ENCODE peak calls at places on chromosomes 4 and X, in four cellular contexts. One of them, this sample, is unnamed.

GRCh38 chr4:187294861-187295260 is 571.2 kb upstream of the FAT1 start:
- DNase-seq in IMR-90: peak; percentile 66
- DNase-seq in H1: no peak
- DNase-seq in mesendoderm: no peak
- DNase-seq in this sample: no peak

GRCh38 chr4:125140966-125141495 is 173.7 kb upstream of the FAT4 start:
- DNase-seq in IMR-90: peak; percentile 74
- DNase-seq in H1: no peak
- DNase-seq in mesendoderm: no peak
- DNase-seq in this sample: no peak

GRCh38 chr4:155809835-155810234 is 51.0 kb downstream of the GUCY1B1 start:
- DNase-seq in IMR-90: peak; percentile 92
- DNase-seq in H1: no peak
- DNase-seq in mesendoderm: peak; percentile 93
- DNase-seq in this sample: no peak

GRCh38 chr4:69684821-69685220 is 31.8 kb upstream of the UGT2A1 start:
- DNase-seq in IMR-90: no peak
- DNase-seq in H1: no peak
- DNase-seq in mesendoderm: no peak
- DNase-seq in this sample: no peak

GRCh38 chrX:18931972-18932371 is 51.9 kb downstream of the PHKA2 start:
- DNase-seq in IMR-90: peak; percentile 30
- DNase-seq in H1: no peak
- DNase-seq in mesendoderm: peak; percentile 30
- DNase-seq in this sample: no peak

GRCh38 chr4:139022835-139023234 is 7.3 kb downstream of the NOCT start:
- DNase-seq in IMR-90: no peak
- DNase-seq in H1: no peak
- DNase-seq in mesendoderm: no peak
- DNase-seq in this sample: no peak

GRCh38 chr4:2732526-2732925 is 23.6 kb downstream of the TNIP2 start:
- DNase-seq in IMR-90: no peak
- DNase-seq in H1: no peak
- DNase-seq in mesendoderm: no peak
- DNase-seq in this sample: no peak

GRCh38 chr4:3524349-3524748 is 7.9 kb downstream of the LRPAP1 start:
- DNase-seq in IMR-90: no peak
- DNase-seq in H1: no peak
- DNase-seq in mesendoderm: no peak
- DNase-seq in this sample: no peak

GRCh38 chr4:65287071-65287470 is 383.2 kb downstream of the EPHA5 start:
- DNase-seq in IMR-90: no peak
- DNase-seq in H1: no peak
- DNase-seq in mesendoderm: no peak
- DNase-seq in this sample: no peak

GRCh38 chr4:139184129-139184528 is 7.1 kb upstream of the ELF2 start:
- DNase-seq in IMR-90: peak; percentile 70
- DNase-seq in H1: no peak
- DNase-seq in mesendoderm: no peak
- DNase-seq in this sample: no peak

GRCh38 chrX:101478366-101478765 is 6.9 kb upstream of the ARMCX4 start:
- DNase-seq in IMR-90: no peak
- DNase-seq in H1: no peak
- DNase-seq in mesendoderm: peak; percentile 2
- DNase-seq in this sample: no peak

GRCh38 chrX:95945528-95945927 is 739.1 kb upstream of the DIAPH2 start:
- DNase-seq in IMR-90: no peak
- DNase-seq in H1: no peak
- DNase-seq in mesendoderm: no peak
- DNase-seq in this sample: no peak

GRCh38 chr4:23237771-23238170 is 545.0 kb downstream of the GBA3 start:
- DNase-seq in IMR-90: no peak
- DNase-seq in H1: no peak
- DNase-seq in mesendoderm: no peak
- DNase-seq in this sample: no peak

GRCh38 chr4:164337219-164337944 is 416.5 kb upstream of the SMIM31 start:
- DNase-seq in IMR-90: no peak
- DNase-seq in H1: no peak
- DNase-seq in mesendoderm: no peak
- DNase-seq in this sample: no peak

GRCh38 chr4:33658971-33659370 is 2585.3 kb downstream of the ARAP2 start:
- DNase-seq in IMR-90: no peak
- DNase-seq in H1: no peak
- DNase-seq in mesendoderm: no peak
- DNase-seq in this sample: no peak

GRCh38 chrX:147853701-147854100 is 58.0 kb upstream of the FMR1 start:
- DNase-seq in IMR-90: no peak
- DNase-seq in H1: peak; percentile 1
- DNase-seq in mesendoderm: peak; percentile 47
- DNase-seq in this sample: peak; percentile 29

GRCh38 chr4:124936427-124936826 is 223.9 kb upstream of the ANKRD50 start:
- DNase-seq in IMR-90: peak; percentile 60
- DNase-seq in H1: no peak
- DNase-seq in mesendoderm: peak; percentile 70
- DNase-seq in this sample: no peak

GRCh38 chrX:106613277-106613676 is 1.5 kb downstream of the RADX start:
- DNase-seq in IMR-90: no peak
- DNase-seq in H1: no peak
- DNase-seq in mesendoderm: no peak
- DNase-seq in this sample: no peak

GRCh38 chr4:23337292-23337691 is 552.6 kb downstream of the PPARGC1A start:
- DNase-seq in IMR-90: no peak
- DNase-seq in H1: no peak
- DNase-seq in mesendoderm: peak; percentile 69
- DNase-seq in this sample: no peak

GRCh38 chrX:29090811-29091210 is 503.6 kb downstream of the IL1RAPL1 start:
- DNase-seq in IMR-90: peak; percentile 29
- DNase-seq in H1: no peak
- DNase-seq in mesendoderm: peak; percentile 36
- DNase-seq in this sample: no peak

GRCh38 chrX:106952988-106953387 is 32.8 kb downstream of the CLDN2 start:
- DNase-seq in IMR-90: no peak
- DNase-seq in H1: no peak
- DNase-seq in mesendoderm: no peak
- DNase-seq in this sample: no peak

GRCh38 chrX:24658421-24658820 is 11.3 kb upstream of the PCYT1B start:
- DNase-seq in IMR-90: no peak
- DNase-seq in H1: no peak
- DNase-seq in mesendoderm: no peak
- DNase-seq in this sample: no peak

GRCh38 chr4:5722328-5722727 is 11.3 kb downstream of the EVC start:
- DNase-seq in IMR-90: peak; percentile 70
- DNase-seq in H1: no peak
- DNase-seq in mesendoderm: no peak
- DNase-seq in this sample: no peak

GRCh38 chr4:142727152-142727551 is 118.9 kb downstream of the INPP4B start:
- DNase-seq in IMR-90: no peak
- DNase-seq in H1: no peak
- DNase-seq in mesendoderm: no peak
- DNase-seq in this sample: no peak

GRCh38 chrX:154327026-154327820 is 31.6 kb downstream of the TKTL1 start:
- DNase-seq in IMR-90: no peak
- DNase-seq in H1: no peak
- DNase-seq in mesendoderm: no peak
- DNase-seq in this sample: no peak

GRCh38 chrX:39158801-39159657 is 357.8 kb downstream of the MID1IP1 start:
- DNase-seq in IMR-90: peak; percentile 11
- DNase-seq in H1: no peak
- DNase-seq in mesendoderm: peak; percentile 65
- DNase-seq in this sample: no peak

GRCh38 chr4:145132521-145133098 is 34.5 kb downstream of the ABCE1 start:
- DNase-seq in IMR-90: peak; percentile 26
- DNase-seq in H1: no peak
- DNase-seq in mesendoderm: no peak
- DNase-seq in this sample: no peak

GRCh38 chr4:112214397-112215264 is 17.0 kb upstream of the AP1AR start:
- DNase-seq in IMR-90: peak; percentile 27
- DNase-seq in H1: no peak
- DNase-seq in mesendoderm: no peak
- DNase-seq in this sample: no peak

GRCh38 chrX:68693481-68694410 is 46.3 kb downstream of the STARD8 start:
- DNase-seq in IMR-90: peak; percentile 50
- DNase-seq in H1: no peak
- DNase-seq in mesendoderm: peak; percentile 89
- DNase-seq in this sample: peak; percentile 90

GRCh38 chr4:141132689-141133145 is 552 bp downstream of the RNF150 start:
- DNase-seq in IMR-90: peak; percentile 29
- DNase-seq in H1: no peak
- DNase-seq in mesendoderm: peak; percentile 54
- DNase-seq in this sample: peak; percentile 46

GRCh38 chr4:71167083-71167482 is 171.7 kb upstream of the SLC4A4 start:
- DNase-seq in IMR-90: no peak
- DNase-seq in H1: no peak
- DNase-seq in mesendoderm: no peak
- DNase-seq in this sample: no peak

GRCh38 chr4:41572414-41572986 is 34.5 kb downstream of the LIMCH1 start:
- DNase-seq in IMR-90: no peak
- DNase-seq in H1: no peak
- DNase-seq in mesendoderm: peak; percentile 13
- DNase-seq in this sample: no peak

GRCh38 chr4:16530688-16531635 is 304.7 kb upstream of the TAPT1 start:
- DNase-seq in IMR-90: peak; percentile 86
- DNase-seq in H1: no peak
- DNase-seq in mesendoderm: no peak
- DNase-seq in this sample: no peak

GRCh38 chr4:25386926-25387325 is 9.9 kb downstream of the ANAPC4 start:
- DNase-seq in IMR-90: no peak
- DNase-seq in H1: no peak
- DNase-seq in mesendoderm: no peak
- DNase-seq in this sample: no peak

GRCh38 chr4:44651425-44651824 is at the start of gene YIPF7:
- DNase-seq in IMR-90: no peak
- DNase-seq in H1: no peak
- DNase-seq in mesendoderm: no peak
- DNase-seq in this sample: no peak

GRCh38 chr4:86939123-86939522 is 4.3 kb downstream of the AFF1 start:
- DNase-seq in IMR-90: no peak
- DNase-seq in H1: no peak
- DNase-seq in mesendoderm: no peak
- DNase-seq in this sample: no peak

GRCh38 chr4:25370242-25370641 is 6.8 kb upstream of the ANAPC4 start:
- DNase-seq in IMR-90: no peak
- DNase-seq in H1: no peak
- DNase-seq in mesendoderm: peak; percentile 35
- DNase-seq in this sample: no peak

GRCh38 chrX:18026171-18026570 is 165.1 kb upstream of the RAI2 start:
- DNase-seq in IMR-90: no peak
- DNase-seq in H1: no peak
- DNase-seq in mesendoderm: no peak
- DNase-seq in this sample: no peak

DNA sequence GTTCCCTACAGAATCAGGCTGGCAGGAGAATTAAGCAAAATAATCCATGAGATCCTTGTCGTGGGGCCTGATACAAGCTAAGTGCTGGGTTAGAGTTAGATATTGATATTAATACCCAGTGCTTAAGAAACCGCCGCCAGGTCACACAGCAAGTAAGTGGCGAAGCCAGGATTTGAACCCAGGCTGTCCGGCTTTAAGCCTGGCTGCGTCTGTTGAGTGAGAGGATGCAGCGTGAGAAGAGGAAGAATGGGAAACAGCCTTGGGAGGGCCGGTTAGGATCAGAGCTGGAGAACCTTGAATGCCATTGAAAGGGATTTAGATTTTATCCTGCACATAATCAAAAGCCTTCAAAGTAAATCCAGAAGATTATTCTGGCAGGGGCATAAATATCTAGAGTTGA is 64.9 kb upstream of the HELT start:
- DNase-seq in IMR-90: no peak
- DNase-seq in H1: no peak
- DNase-seq in mesendoderm: no peak
- DNase-seq in this sample: no peak
- H4K5ac ChIP-seq in IMR-90: no peak overlapping the region
- H4K5ac ChIP-seq in H1: no peak overlapping the region
- H4K5ac ChIP-seq in mesendoderm: no peak overlapping the region
- H4K5ac ChIP-seq in this sample: no peak overlapping the region

DNA sequence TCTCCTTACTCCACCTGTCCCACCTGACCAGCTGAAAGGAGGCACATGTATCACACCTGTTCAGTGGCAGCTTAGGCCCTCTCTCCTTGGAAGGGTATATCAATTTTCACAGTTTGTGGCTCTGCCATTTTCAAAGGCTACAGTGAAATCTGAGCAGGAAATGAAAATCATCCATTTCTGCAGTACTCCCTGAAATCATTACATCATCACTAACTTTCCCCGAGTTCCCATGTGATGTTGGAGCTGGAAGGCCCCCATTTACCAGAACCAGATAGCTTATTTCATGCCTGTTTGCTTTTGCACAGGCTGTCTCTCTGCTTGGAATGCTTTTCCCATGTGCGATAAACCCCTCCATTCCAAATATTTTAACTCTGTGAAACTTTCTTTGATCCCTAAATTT is 31.0 kb upstream of the STX18 start:
- DNase-seq in IMR-90: peak; percentile 47
- DNase-seq in H1: no peak
- DNase-seq in mesendoderm: no peak
- DNase-seq in this sample: no peak
- H4K5ac ChIP-seq in IMR-90: no peak overlapping the region
- H4K5ac ChIP-seq in H1: no peak overlapping the region
- H4K5ac ChIP-seq in mesendoderm: no peak overlapping the region
- H4K5ac ChIP-seq in this sample: no peak overlapping the region

DNA sequence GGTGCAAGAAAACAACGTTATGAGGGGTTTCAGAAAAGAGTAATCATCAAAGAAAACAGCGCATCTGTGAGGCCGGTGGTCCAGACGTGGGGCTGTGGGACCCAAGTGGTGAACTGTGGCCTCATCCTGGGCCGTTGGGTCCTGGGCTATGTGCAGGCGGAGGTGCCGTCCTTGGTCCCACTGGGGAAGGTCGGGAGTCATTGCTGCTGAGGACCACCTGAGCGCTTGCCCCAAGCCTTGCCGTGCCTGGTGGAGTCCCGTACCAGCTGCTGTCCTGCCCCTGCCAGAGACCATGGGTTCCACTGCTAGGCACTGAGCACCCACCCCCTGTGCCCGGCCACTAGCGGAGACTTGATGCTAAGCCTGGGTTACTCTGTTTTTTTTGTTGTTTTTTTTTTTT is 25.5 kb upstream of the UVSSA start:
- DNase-seq in IMR-90: no peak
- DNase-seq in H1: no peak
- DNase-seq in mesendoderm: no peak
- DNase-seq in this sample: no peak
- H4K5ac ChIP-seq in IMR-90: no peak overlapping the region
- H4K5ac ChIP-seq in H1: no peak overlapping the region
- H4K5ac ChIP-seq in mesendoderm: no peak overlapping the region
- H4K5ac ChIP-seq in this sample: no peak overlapping the region

GRCh38 chr4:1728061-1728980 is 7.0 kb downstream of the TACC3 start:
- DNase-seq in IMR-90: no peak
- DNase-seq in H1: no peak
- DNase-seq in mesendoderm: no peak
- DNase-seq in this sample: no peak

GRCh38 chr4:1726146-1726934 is 5.0 kb downstream of the TACC3 start:
- DNase-seq in IMR-90: peak; percentile 78
- DNase-seq in H1: peak; percentile 79
- DNase-seq in mesendoderm: peak; percentile 91
- DNase-seq in this sample: peak; percentile 94

GRCh38 chr4:1725521-1725920 is 4.2 kb downstream of the TACC3 start:
- DNase-seq in IMR-90: no peak
- DNase-seq in H1: no peak
- DNase-seq in mesendoderm: no peak
- DNase-seq in this sample: peak; percentile 25

GRCh38 chr4:1730532-1731135 is 9.3 kb downstream of the TACC3 start:
- DNase-seq in IMR-90: no peak
- DNase-seq in H1: no peak
- DNase-seq in mesendoderm: no peak
- DNase-seq in this sample: no peak

GRCh38 chr4:1727117-1728031 is 6.1 kb downstream of the TACC3 start:
- DNase-seq in IMR-90: peak; percentile 75
- DNase-seq in H1: no peak
- DNase-seq in mesendoderm: no peak
- DNase-seq in this sample: no peak
- H4K5ac ChIP-seq in IMR-90: peak overlapping the region; percentile 9
- H4K5ac ChIP-seq in H1: no peak overlapping the region
- H4K5ac ChIP-seq in mesendoderm: no peak overlapping the region
- H4K5ac ChIP-seq in this sample: no peak overlapping the region